ENCODE peak calls at places on chromosome 11, in four cellular contexts. One of them, this sample, is unnamed.

GRCh38 chr11:17751558-17751957 is 17.0 kb downstream of the KCNC1 start:
- DNase-seq in AG09309: no peak
- DNase-seq in stimulated activated CD8-positive, alpha-beta memory T cell treated with anti-CD3 and anti-CD28 coated beads, Interleukin-4, amount 100 ng/mL, for 1 hour: no peak
- DNase-seq in cardiac muscle cell: no peak
- DNase-seq in this sample: no peak

GRCh38 chr11:16356751-16357365 is 512 bp upstream of the SOX6 start:
- DNase-seq in cardiac muscle cell: no peak
- DNase-seq in AG09309: no peak
- DNase-seq in stimulated activated CD8-positive, alpha-beta memory T cell treated with anti-CD3 and anti-CD28 coated beads, Interleukin-4, amount 100 ng/mL, for 1 hour: no peak
- DNase-seq in this sample: no peak

GRCh38 chr11:125404136-125404810 is 91.8 kb downstream of the FEZ1 start:
- DNase-seq in cardiac muscle cell: peak; percentile 57
- DNase-seq in AG09309: no peak
- DNase-seq in stimulated activated CD8-positive, alpha-beta memory T cell treated with anti-CD3 and anti-CD28 coated beads, Interleukin-4, amount 100 ng/mL, for 1 hour: no peak
- DNase-seq in this sample: no peak

GRCh38 chr11:130001491-130002351 is 914 bp downstream of the PRDM10 start:
- DNase-seq in stimulated activated CD8-positive, alpha-beta memory T cell treated with anti-CD3 and anti-CD28 coated beads, Interleukin-4, amount 100 ng/mL, for 1 hour: no peak
- DNase-seq in AG09309: no peak
- DNase-seq in cardiac muscle cell: peak; percentile 47
- DNase-seq in this sample: no peak

GRCh38 chr11:17924713-17925112 is 88.1 kb downstream of the SERGEF start:
- DNase-seq in stimulated activated CD8-positive, alpha-beta memory T cell treated with anti-CD3 and anti-CD28 coated beads, Interleukin-4, amount 100 ng/mL, for 1 hour: no peak
- DNase-seq in cardiac muscle cell: no peak
- DNase-seq in AG09309: no peak
- DNase-seq in this sample: no peak

GRCh38 chr11:1083621-1084551 is 9.2 kb downstream of the MUC2 start:
- DNase-seq in cardiac muscle cell: no peak
- DNase-seq in AG09309: no peak
- DNase-seq in stimulated activated CD8-positive, alpha-beta memory T cell treated with anti-CD3 and anti-CD28 coated beads, Interleukin-4, amount 100 ng/mL, for 1 hour: no peak
- DNase-seq in this sample: no peak

GRCh38 chr11:75771646-75772410 is 3.2 kb downstream of the DGAT2 start:
- DNase-seq in AG09309: peak; percentile 87
- DNase-seq in stimulated activated CD8-positive, alpha-beta memory T cell treated with anti-CD3 and anti-CD28 coated beads, Interleukin-4, amount 100 ng/mL, for 1 hour: no peak
- DNase-seq in cardiac muscle cell: no peak
- DNase-seq in this sample: no peak

GRCh38 chr11:76918941-76919386 is 58.2 kb downstream of the ACER3 start:
- DNase-seq in AG09309: peak; percentile 32
- DNase-seq in stimulated activated CD8-positive, alpha-beta memory T cell treated with anti-CD3 and anti-CD28 coated beads, Interleukin-4, amount 100 ng/mL, for 1 hour: no peak
- DNase-seq in cardiac muscle cell: peak; percentile 55
- DNase-seq in this sample: no peak

GRCh38 chr11:78392854-78393253 is 24.8 kb downstream of the GAB2 start:
- DNase-seq in cardiac muscle cell: no peak
- DNase-seq in AG09309: no peak
- DNase-seq in stimulated activated CD8-positive, alpha-beta memory T cell treated with anti-CD3 and anti-CD28 coated beads, Interleukin-4, amount 100 ng/mL, for 1 hour: no peak
- DNase-seq in this sample: no peak

GRCh38 chr11:132901638-132902610 is 630.4 kb downstream of the OPCML start:
- DNase-seq in AG09309: no peak
- DNase-seq in cardiac muscle cell: no peak
- DNase-seq in stimulated activated CD8-positive, alpha-beta memory T cell treated with anti-CD3 and anti-CD28 coated beads, Interleukin-4, amount 100 ng/mL, for 1 hour: no peak
- DNase-seq in this sample: no peak

GRCh38 chr11:26551186-26551801 is 20.8 kb downstream of the MUC15 start:
- DNase-seq in cardiac muscle cell: no peak
- DNase-seq in AG09309: no peak
- DNase-seq in stimulated activated CD8-positive, alpha-beta memory T cell treated with anti-CD3 and anti-CD28 coated beads, Interleukin-4, amount 100 ng/mL, for 1 hour: no peak
- DNase-seq in this sample: no peak

GRCh38 chr11:12581923-12582322 is 92.3 kb upstream of the TEAD1 start:
- DNase-seq in AG09309: peak; percentile 63
- DNase-seq in cardiac muscle cell: peak; percentile 71
- DNase-seq in stimulated activated CD8-positive, alpha-beta memory T cell treated with anti-CD3 and anti-CD28 coated beads, Interleukin-4, amount 100 ng/mL, for 1 hour: no peak
- DNase-seq in this sample: no peak

GRCh38 chr11:95984035-95984434 is 60.1 kb upstream of the MTMR2 start:
- DNase-seq in AG09309: no peak
- DNase-seq in cardiac muscle cell: no peak
- DNase-seq in stimulated activated CD8-positive, alpha-beta memory T cell treated with anti-CD3 and anti-CD28 coated beads, Interleukin-4, amount 100 ng/mL, for 1 hour: no peak
- DNase-seq in this sample: no peak

GRCh38 chr11:108536783-108537182 is 38.6 kb upstream of the POGLUT3 start:
- DNase-seq in cardiac muscle cell: no peak
- DNase-seq in AG09309: no peak
- DNase-seq in stimulated activated CD8-positive, alpha-beta memory T cell treated with anti-CD3 and anti-CD28 coated beads, Interleukin-4, amount 100 ng/mL, for 1 hour: no peak
- DNase-seq in this sample: no peak

GRCh38 chr11:11618973-11619435 is 2.8 kb downstream of the GALNT18 start:
- DNase-seq in stimulated activated CD8-positive, alpha-beta memory T cell treated with anti-CD3 and anti-CD28 coated beads, Interleukin-4, amount 100 ng/mL, for 1 hour: no peak
- DNase-seq in AG09309: no peak
- DNase-seq in cardiac muscle cell: peak; percentile 26
- DNase-seq in this sample: no peak

GRCh38 chr11:44574620-44575287 is 9.3 kb downstream of the CD82 start:
- DNase-seq in cardiac muscle cell: no peak
- DNase-seq in stimulated activated CD8-positive, alpha-beta memory T cell treated with anti-CD3 and anti-CD28 coated beads, Interleukin-4, amount 100 ng/mL, for 1 hour: no peak
- DNase-seq in AG09309: peak; percentile 93
- DNase-seq in this sample: no peak

GRCh38 chr11:73376168-73376802 is at the start of gene RELT:
- DNase-seq in cardiac muscle cell: peak; percentile 93
- DNase-seq in stimulated activated CD8-positive, alpha-beta memory T cell treated with anti-CD3 and anti-CD28 coated beads, Interleukin-4, amount 100 ng/mL, for 1 hour: peak; percentile 87
- DNase-seq in AG09309: peak; percentile 43
- DNase-seq in this sample: peak; percentile 56

GRCh38 chr11:111923951-111924350 is 5.2 kb downstream of the C11orf52 start:
- DNase-seq in stimulated activated CD8-positive, alpha-beta memory T cell treated with anti-CD3 and anti-CD28 coated beads, Interleukin-4, amount 100 ng/mL, for 1 hour: no peak
- DNase-seq in AG09309: no peak
- DNase-seq in cardiac muscle cell: no peak
- DNase-seq in this sample: no peak

GRCh38 chr11:9313648-9314290 is 624 bp downstream of the TMEM41B start:
- DNase-seq in stimulated activated CD8-positive, alpha-beta memory T cell treated with anti-CD3 and anti-CD28 coated beads, Interleukin-4, amount 100 ng/mL, for 1 hour: peak; percentile 4
- DNase-seq in cardiac muscle cell: peak; percentile 48
- DNase-seq in AG09309: no peak
- DNase-seq in this sample: no peak

GRCh38 chr11:111045874-111046273 is 199.7 kb upstream of the POU2AF2 start:
- DNase-seq in AG09309: no peak
- DNase-seq in cardiac muscle cell: no peak
- DNase-seq in stimulated activated CD8-positive, alpha-beta memory T cell treated with anti-CD3 and anti-CD28 coated beads, Interleukin-4, amount 100 ng/mL, for 1 hour: no peak
- DNase-seq in this sample: no peak

GRCh38 chr11:62487698-62488551 is 58.7 kb downstream of the AHNAK start:
- DNase-seq in stimulated activated CD8-positive, alpha-beta memory T cell treated with anti-CD3 and anti-CD28 coated beads, Interleukin-4, amount 100 ng/mL, for 1 hour: no peak
- DNase-seq in AG09309: no peak
- DNase-seq in cardiac muscle cell: no peak
- DNase-seq in this sample: no peak

GRCh38 chr11:114598461-114598860 is 2.9 kb upstream of the NXPE4 start:
- DNase-seq in cardiac muscle cell: no peak
- DNase-seq in stimulated activated CD8-positive, alpha-beta memory T cell treated with anti-CD3 and anti-CD28 coated beads, Interleukin-4, amount 100 ng/mL, for 1 hour: no peak
- DNase-seq in AG09309: no peak
- DNase-seq in this sample: no peak

GRCh38 chr11:57566035-57566504 is 1.4 kb downstream of the UBE2L6 start:
- DNase-seq in cardiac muscle cell: peak; percentile 44
- DNase-seq in stimulated activated CD8-positive, alpha-beta memory T cell treated with anti-CD3 and anti-CD28 coated beads, Interleukin-4, amount 100 ng/mL, for 1 hour: no peak
- DNase-seq in AG09309: peak; percentile 25
- DNase-seq in this sample: no peak

GRCh38 chr11:133520707-133521106 is 11.6 kb downstream of the OPCML start:
- DNase-seq in AG09309: no peak
- DNase-seq in cardiac muscle cell: no peak
- DNase-seq in stimulated activated CD8-positive, alpha-beta memory T cell treated with anti-CD3 and anti-CD28 coated beads, Interleukin-4, amount 100 ng/mL, for 1 hour: no peak
- DNase-seq in this sample: no peak

GRCh38 chr11:6219359-6219758 is 14.0 kb downstream of the C11orf42 start:
- DNase-seq in stimulated activated CD8-positive, alpha-beta memory T cell treated with anti-CD3 and anti-CD28 coated beads, Interleukin-4, amount 100 ng/mL, for 1 hour: no peak
- DNase-seq in cardiac muscle cell: no peak
- DNase-seq in AG09309: peak; percentile 90
- DNase-seq in this sample: no peak

GRCh38 chr11:91219501-91219900 is 996.7 kb upstream of the CHORDC1 start:
- DNase-seq in cardiac muscle cell: peak; percentile 36
- DNase-seq in AG09309: no peak
- DNase-seq in stimulated activated CD8-positive, alpha-beta memory T cell treated with anti-CD3 and anti-CD28 coated beads, Interleukin-4, amount 100 ng/mL, for 1 hour: no peak
- DNase-seq in this sample: no peak

GRCh38 chr11:35968386-35969088 is 24.7 kb downstream of the LDLRAD3 start:
- DNase-seq in AG09309: no peak
- DNase-seq in stimulated activated CD8-positive, alpha-beta memory T cell treated with anti-CD3 and anti-CD28 coated beads, Interleukin-4, amount 100 ng/mL, for 1 hour: no peak
- DNase-seq in cardiac muscle cell: no peak
- DNase-seq in this sample: no peak

GRCh38 chr11:8699903-8700302 is 17.3 kb downstream of the RPL27A start:
- DNase-seq in cardiac muscle cell: no peak
- DNase-seq in AG09309: no peak
- DNase-seq in stimulated activated CD8-positive, alpha-beta memory T cell treated with anti-CD3 and anti-CD28 coated beads, Interleukin-4, amount 100 ng/mL, for 1 hour: no peak
- DNase-seq in this sample: no peak

GRCh38 chr11:45154276-45154675 is 7.8 kb downstream of the PRDM11 start:
- DNase-seq in AG09309: no peak
- DNase-seq in cardiac muscle cell: no peak
- DNase-seq in stimulated activated CD8-positive, alpha-beta memory T cell treated with anti-CD3 and anti-CD28 coated beads, Interleukin-4, amount 100 ng/mL, for 1 hour: no peak
- DNase-seq in this sample: no peak

GRCh38 chr11:129992161-129992944 is 10.3 kb downstream of the PRDM10 start:
- DNase-seq in AG09309: no peak
- DNase-seq in cardiac muscle cell: peak; percentile 36
- DNase-seq in stimulated activated CD8-positive, alpha-beta memory T cell treated with anti-CD3 and anti-CD28 coated beads, Interleukin-4, amount 100 ng/mL, for 1 hour: no peak
- DNase-seq in this sample: peak; percentile 24

GRCh38 chr11:122653911-122654310 is 1.6 kb upstream of the UBASH3B start:
- DNase-seq in AG09309: no peak
- DNase-seq in stimulated activated CD8-positive, alpha-beta memory T cell treated with anti-CD3 and anti-CD28 coated beads, Interleukin-4, amount 100 ng/mL, for 1 hour: no peak
- DNase-seq in cardiac muscle cell: no peak
- DNase-seq in this sample: no peak

GRCh38 chr11:112229159-112229558 is 2.9 kb downstream of the PTS start:
- DNase-seq in AG09309: no peak
- DNase-seq in stimulated activated CD8-positive, alpha-beta memory T cell treated with anti-CD3 and anti-CD28 coated beads, Interleukin-4, amount 100 ng/mL, for 1 hour: no peak
- DNase-seq in cardiac muscle cell: no peak
- DNase-seq in this sample: no peak

This sample was measured in cerebellar nuclear complex.